ENCODE peak calls at places on chromosomes 7 and 10, in eight cellular contexts. H is lower lobe of right lung, R is cardiac muscle cell, Y is GM23248, T is left lung, M is hepatocyte, W is ovary, Z is aorta. I is an unnamed sample.

GRCh38 chr7:101696-102376 is 90.5 kb upstream of the FAM20C start:
- DNase-seq in W (no peak), H (no peak), T (no peak), M (peak; percentile 2), Y (peak; percentile 52), R (no peak), Z (no peak), I (peak; percentile 27)

GRCh38 chr10:1159131-1160061 is 103.2 kb downstream of the WDR37 start:
- DNase-seq in W (no peak), T (no peak), Y (no peak), H (no peak), Z (no peak), R (no peak), M (no peak), I (no peak)

GRCh38 chr7:81725496-81726117 is 44.2 kb downstream of the HGF start:
- DNase-seq in M (peak; percentile 23), Y (peak; percentile 87), W (no peak), Z (no peak), R (no peak), T (no peak), H (no peak), I (no peak)

GRCh38 chr10:94218496-94219183 is 144.1 kb downstream of the NOC3L start:
- DNase-seq in T (no peak), Z (no peak), R (no peak), M (no peak), Y (peak; percentile 48), H (no peak), W (no peak), I (no peak)

GRCh38 chr10:72069751-72070501 is 18.4 kb downstream of the SPOCK2 start:
- DNase-seq in R (no peak), H (peak; percentile 31), Z (no peak), M (no peak), Y (peak; percentile 23), W (no peak), T (no peak), I (no peak)

GRCh38 chr10:62451606-62451965 is 77.4 kb downstream of the ZNF365 start:
- DNase-seq in H (no peak), M (no peak), W (no peak), Y (no peak), Z (no peak), R (no peak), T (no peak), I (no peak)

GRCh38 chr7:114095885-114096284 is 177.1 kb upstream of the PPP1R3A start:
- DNase-seq in M (no peak), T (no peak), H (no peak), W (no peak), Z (no peak), R (no peak), Y (no peak), I (no peak)

GRCh38 chr10:82867056-82867455 is 992.1 kb downstream of the NRG3 start:
- DNase-seq in Y (no peak), R (no peak), M (no peak), H (no peak), W (no peak), T (no peak), Z (no peak), I (no peak)

GRCh38 chr10:4691301-4691700 is 134.7 kb upstream of the AKR1E2 start:
- DNase-seq in M (no peak), Z (no peak), W (no peak), Y (peak; percentile 34), T (no peak), R (no peak), H (no peak), I (no peak)

GRCh38 chr10:14954001-14954770 is at the start of gene DCLRE1C:
- DNase-seq in W (peak; percentile 85), Z (peak; percentile 96), H (peak; percentile 95), R (peak; percentile 93), M (peak; percentile 96), T (peak; percentile 93), Y (peak; percentile 96), I (peak; percentile 95)

GRCh38 chr10:14958872-14959220 is 342 bp upstream of the MEIG1 start:
- DNase-seq in M (no peak), T (no peak), R (no peak), Y (no peak), W (no peak), H (no peak), Z (no peak), I (no peak)

GRCh38 chr10:14953452-14954000 is 370 bp downstream of the DCLRE1C start:
- DNase-seq in R (peak; percentile 84), Z (no peak), W (no peak), Y (peak; percentile 83), T (no peak), M (peak; percentile 63), H (peak; percentile 76), I (no peak)

GRCh38 chr10:14952851-14953451 is 945 bp downstream of the DCLRE1C start:
- DNase-seq in H (no peak), Y (peak; percentile 41), M (peak; percentile 20), T (no peak), Z (no peak), R (no peak), W (no peak), I (no peak)

GRCh38 chr10:14954934-14955333 is 1.0 kb upstream of the DCLRE1C start:
- DNase-seq in H (no peak), Y (no peak), T (no peak), R (no peak), W (no peak), Z (no peak), M (no peak), I (no peak)
- H3K27ac ChIP-seq in H (peak overlapping the region; percentile 94), Y (peak overlapping the region; percentile 91), T (peak overlapping the region; percentile 95), R (no peak overlapping the region), W (no peak overlapping the region), Z (no peak overlapping the region), M (peak overlapping the region; percentile 89), I (no peak overlapping the region)

GRCh38 chr7:100837099-100837836 is 9.9 kb upstream of the EPHB4 start:
- DNase-seq in Y (peak; percentile 95), W (peak; percentile 89), M (peak; percentile 95), T (peak; percentile 90), Z (peak; percentile 96), R (peak; percentile 93), H (peak; percentile 93), I (peak; percentile 96)
- H3K4me3 ChIP-seq in Y (peak overlapping the region; percentile 64), W (peak overlapping the region; percentile 40), M (no peak overlapping the region), T (peak overlapping the region; percentile 48), Z (no peak overlapping the region), R (peak overlapping the region; percentile 15), H (peak overlapping the region; percentile 57), I (peak overlapping the region; percentile 48)

GRCh38 chr7:51180092-51180491 is 136.5 kb downstream of the COBL start:
- DNase-seq in T (no peak), Y (no peak), M (no peak), Z (no peak), H (no peak), W (no peak), R (no peak), I (no peak)
- H3K27me3 ChIP-seq in T (no peaks in the 10 kb centered on the region), Y (peaks cover 33% of the 10 kb centered on the region), M (no peaks in the 10 kb centered on the region), Z (no peaks in the 10 kb centered on the region), H (no peaks in the 10 kb centered on the region), W (no peaks in the 10 kb centered on the region), R (no peaks in the 10 kb centered on the region), I (no peaks in the 10 kb centered on the region)

GRCh38 chr10:132835848-132836233 is 49.9 kb upstream of the NKX6-2 start:
- DNase-seq in M (no peak), H (no peak), R (no peak), T (no peak), Z (no peak), W (no peak), Y (no peak), I (no peak)

GRCh38 chr10:132838346-132838970 is 52.5 kb upstream of the NKX6-2 start:
- DNase-seq in Y (no peak), W (no peak), T (no peak), M (no peak), R (no peak), Z (peak; percentile 65), H (no peak), I (no peak)

GRCh38 chr10:132836248-132836831 is 50.4 kb upstream of the NKX6-2 start:
- DNase-seq in M (no peak), W (no peak), Y (no peak), T (no peak), R (no peak), H (no peak), Z (peak; percentile 70), I (peak; percentile 74)

GRCh38 chr10:132837905-132838304 is 52.0 kb upstream of the NKX6-2 start:
- DNase-seq in M (no peak), Z (peak; percentile 67), R (no peak), H (no peak), W (no peak), T (no peak), Y (peak; percentile 22), I (no peak)

GRCh38 chr10:132836832-132837540 is 51.0 kb upstream of the NKX6-2 start:
- DNase-seq in W (no peak), Z (peak; percentile 78), Y (peak; percentile 68), H (no peak), M (peak; percentile 76), R (peak; percentile 74), T (no peak), I (no peak)
- H3K27ac ChIP-seq in W (no peak overlapping the region), Z (no peak overlapping the region), Y (no peak overlapping the region), H (no peak overlapping the region), M (no peak overlapping the region), R (no peak overlapping the region), T (no peak overlapping the region), I (no peak overlapping the region)

GRCh38 chr7:77799078-77799964 is 748 bp downstream of the PHTF2 start:
- DNase-seq in H (peak; percentile 63), W (peak; percentile 35), Z (peak; percentile 83), T (peak; percentile 53), R (peak; percentile 70), Y (peak; percentile 62), M (peak; percentile 61), I (peak; percentile 81)

GRCh38 chr7:77797734-77798393 is 370 bp downstream of the TMEM60 start:
- DNase-seq in H (no peak), Y (peak; percentile 68), W (no peak), T (peak; percentile 46), R (peak; percentile 78), Z (peak; percentile 82), M (no peak), I (peak; percentile 39)

GRCh38 chr7:77798394-77799077 is at the start of the genes PHTF2 and TMEM60:
- DNase-seq in Y (peak; percentile 100), W (peak; percentile 98), Z (peak; percentile 100), M (peak; percentile 99), T (peak; percentile 99), H (peak; percentile 99), R (peak; percentile 99), I (peak; percentile 99)

GRCh38 chr7:77800730-77801129 is 2.2 kb downstream of the PHTF2 start:
- DNase-seq in W (no peak), T (no peak), H (no peak), Z (no peak), M (no peak), Y (no peak), R (no peak), I (no peak)

GRCh38 chr7:77800158-77800557 is 1.6 kb downstream of the PHTF2 start:
- DNase-seq in Y (peak; percentile 21), Z (no peak), T (no peak), W (no peak), M (peak; percentile 17), H (no peak), R (peak; percentile 7), I (no peak)
- H3K4me3 ChIP-seq in Y (peak overlapping the region; percentile 83), Z (no peak overlapping the region), T (no peak overlapping the region), W (peak overlapping the region; percentile 90), M (peak overlapping the region; percentile 72), H (peak overlapping the region; percentile 78), R (peak overlapping the region; percentile 90), I (no peak overlapping the region)